ENCODE peak calls at places on chromosomes 11 and 22, in five cellular contexts. P is lower leg skin, N is skeletal muscle cell, H is astrocyte of the cerebellum, W is GM12864. Z is an unnamed sample.
A peak's percentile ranks its signal among the peaks of the same experiment; 100 is the strongest.

GRCh38 chr11:63551889-63552266 is 11.3 kb downstream of the PLAAT2 start:
- DNase-seq in P (no peak), N (no peak), H (no peak), W (no peak), Z (no peak)

GRCh38 chr11:64998690-64999431 is 2.1 kb upstream of the BATF2 start:
- DNase-seq in P (no peak), N (no peak), H (no peak), W (no peak), Z (no peak)

GRCh38 chr11:63574856-63575602 is 11.8 kb upstream of the PLAAT2 start:
- DNase-seq in P (no peak), N (no peak), H (no peak), W (no peak), Z (no peak)

GRCh38 chr11:95505927-95506426 is 275.0 kb upstream of the SESN3 start:
- DNase-seq in P (no peak), N (no peak), H (peak; percentile 89), W (no peak), Z (no peak)

GRCh38 chr22:21688706-21689381 is 23.0 kb downstream of the PPIL2 start:
- DNase-seq in P (no peak), N (no peak), H (no peak), W (no peak), Z (no peak)

GRCh38 chr11:10487002-10487647 is 32.1 kb downstream of the AMPD3 start:
- DNase-seq in P (peak; percentile 80), N (no peak), H (no peak), W (no peak), Z (no peak)

GRCh38 chr11:102891736-102892135 is 17.0 kb upstream of the MMP12 start:
- DNase-seq in P (no peak), N (no peak), H (peak; percentile 8), W (no peak), Z (no peak)

GRCh38 chr11:4647795-4648194 is 4.0 kb downstream of the OR51E1 start:
- DNase-seq in P (no peak), N (no peak), H (no peak), W (no peak), Z (no peak)

GRCh38 chr22:45877651-45878050 is 99.3 kb downstream of the WNT7B start:
- DNase-seq in P (peak; percentile 70), N (no peak), H (no peak), W (no peak), Z (no peak)

GRCh38 chr11:14981507-14981906 is 9.4 kb upstream of the CALCA start:
- DNase-seq in P (no peak), N (no peak), H (no peak), W (no peak), Z (no peak)

GRCh38 chr11:126140106-126140931 is 71.1 kb downstream of the RPUSD4 start:
- DNase-seq in P (no peak), N (no peak), H (no peak), W (no peak), Z (no peak)
- H3K4me3 ChIP-seq in P (no peak overlapping the region), N (no peak overlapping the region), H (no peak overlapping the region), W (no peak overlapping the region), Z (no peak overlapping the region)

GRCh38 chr11:2402106-2402505 is 1.6 kb downstream of the TSSC4 start:
- DNase-seq in P (no peak), N (no peak), H (no peak), W (no peak), Z (no peak)
- H3K4me3 ChIP-seq in P (no peak overlapping the region), N (no peak overlapping the region), H (peak overlapping the region; percentile 76), W (no peak overlapping the region), Z (no peak overlapping the region)

DNA sequence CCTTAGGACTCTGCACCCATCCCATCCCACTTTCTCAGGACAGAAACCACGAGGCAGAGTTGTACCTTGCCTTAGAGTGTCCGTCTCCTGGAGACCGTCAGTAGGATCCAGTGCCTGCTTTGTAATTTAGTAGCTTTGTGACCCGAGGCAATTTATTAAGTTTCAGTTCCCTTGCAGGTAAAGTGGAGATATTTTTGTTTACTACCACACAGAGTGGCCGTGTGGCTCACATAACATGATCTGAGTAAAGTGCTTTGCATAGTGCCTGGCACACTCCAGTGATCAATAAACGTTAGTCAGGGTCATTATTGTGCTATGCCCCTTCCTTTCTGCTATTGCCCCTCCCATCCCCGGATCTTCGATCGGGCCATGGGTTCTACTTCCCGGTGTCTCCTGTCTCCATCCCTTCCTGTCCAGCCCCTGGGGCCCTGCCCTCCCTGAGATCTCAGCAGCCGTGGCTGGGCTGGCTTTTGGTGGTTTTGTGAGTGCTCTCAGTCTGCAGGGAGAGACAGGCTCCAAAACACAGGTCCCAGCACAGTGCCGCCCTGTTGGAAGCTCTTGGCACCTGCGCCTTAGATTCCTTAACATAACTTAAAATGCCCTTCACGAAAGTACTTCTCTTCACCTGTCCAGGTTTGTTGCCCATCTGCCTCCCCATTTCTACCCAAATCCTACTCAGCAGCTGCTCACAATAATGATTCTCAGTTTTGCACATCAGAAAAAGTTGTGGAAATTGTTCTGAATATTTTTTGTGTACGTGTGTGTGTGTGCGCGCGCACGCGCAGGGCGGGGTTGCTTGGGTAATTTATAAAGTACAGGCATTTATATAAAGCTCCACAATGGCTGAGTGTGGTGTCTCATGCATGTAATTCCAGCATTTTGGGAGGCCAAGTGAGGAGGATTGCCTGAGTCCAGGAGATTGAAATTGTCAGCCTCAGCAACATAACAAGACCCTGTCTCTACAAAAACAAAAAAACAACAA is 753.7 kb downstream of the NTM start:
- DNase-seq in P (no peak), N (no peak), H (no peak), W (peak; percentile 15), Z (peak; percentile 25)
- H3K4me3 ChIP-seq in P (no peak overlapping the region), N (no peak overlapping the region), H (no peak overlapping the region), W (no peak overlapping the region), Z (no peak overlapping the region)

DNA sequence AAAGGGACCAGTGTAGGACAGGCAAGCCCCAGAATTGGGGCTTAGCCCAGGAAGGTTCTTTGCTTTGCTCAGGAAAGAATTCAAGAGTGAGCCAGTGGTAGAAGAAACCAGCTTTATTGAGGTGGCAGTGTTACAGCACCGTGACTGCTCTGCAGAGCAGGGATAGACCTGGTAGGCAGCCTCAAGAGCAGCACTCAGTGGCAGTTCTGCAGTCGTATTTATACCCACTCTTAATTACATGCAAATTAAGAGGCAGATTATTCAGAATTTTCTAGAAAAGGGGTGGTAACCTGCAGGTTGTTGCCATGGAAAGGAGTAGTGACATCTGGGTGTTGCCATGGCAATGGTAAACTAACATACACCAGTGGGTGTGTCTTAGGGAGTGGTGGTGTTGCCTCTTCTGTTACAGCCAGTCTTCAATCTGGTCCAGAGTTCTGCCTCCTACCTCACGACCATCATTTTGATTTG is 84.8 kb upstream of the RAB1B start:
- DNase-seq in P (no peak), N (no peak), H (no peak), W (no peak), Z (no peak)
- H3K4me3 ChIP-seq in P (no peak overlapping the region), N (no peak overlapping the region), H (no peak overlapping the region), W (no peak overlapping the region), Z (no peak overlapping the region)

DNA sequence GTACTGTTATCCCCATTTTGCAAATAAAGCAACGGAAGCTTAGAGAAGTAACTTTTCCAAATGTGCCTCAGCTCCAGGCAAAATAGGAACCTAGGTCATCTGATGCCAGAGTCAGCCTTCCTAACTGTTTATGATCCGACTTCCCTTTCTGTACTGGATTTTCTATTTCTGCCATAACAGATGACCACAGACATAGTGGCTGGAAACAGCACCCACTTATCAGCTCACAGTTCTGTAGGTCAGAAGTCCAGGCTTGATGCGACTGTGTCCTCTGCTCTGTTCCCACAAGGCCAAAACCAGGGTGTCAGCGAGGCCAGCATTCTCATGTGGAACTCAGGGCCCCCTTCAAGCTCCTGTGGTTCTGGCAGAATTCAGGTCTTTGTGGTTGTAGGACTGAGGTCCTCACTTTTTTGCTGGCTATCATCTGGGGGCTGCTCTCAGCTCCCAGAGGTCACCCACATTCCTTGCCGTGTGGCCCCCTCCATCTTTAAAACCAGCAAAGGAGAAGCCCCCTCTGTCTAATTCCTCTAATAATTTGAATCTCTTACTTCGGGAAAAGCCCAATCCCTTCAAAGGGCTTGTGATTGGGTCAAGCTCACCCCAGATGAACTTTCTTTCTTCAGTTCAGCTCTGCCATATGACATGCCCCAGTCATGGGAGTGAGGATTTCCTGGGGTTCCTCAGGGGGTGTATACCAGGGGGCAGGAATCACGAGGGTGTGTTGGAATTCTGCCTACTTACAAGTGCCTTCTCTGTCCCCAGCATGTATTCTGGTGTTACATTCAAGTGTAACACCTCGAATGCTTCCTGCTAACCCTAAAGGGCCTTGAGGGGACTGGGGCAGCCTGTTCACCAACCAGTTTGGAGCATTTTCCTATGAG is 15.3 kb downstream of the KCNJ5 start:
- DNase-seq in P (no peak), N (no peak), H (no peak), W (no peak), Z (no peak)
- H3K4me3 ChIP-seq in P (no peak overlapping the region), N (no peak overlapping the region), H (no peak overlapping the region), W (no peak overlapping the region), Z (no peak overlapping the region)

Z was measured in GM06990.